ENCODE peak calls at places on chromosomes 5 and 9, in four cellular contexts. I is thoracic aorta, T is substantia nigra, X is cardiac muscle cell. D is an unnamed sample.

GRCh38 chr5:123007292-123007691 is 29.2 kb downstream of the PPIC start:
- DNase-seq in X (peak), I (no peak), T (no peak), D (no peak)

GRCh38 chr5:168364738-168365550 is 73.5 kb downstream of the WWC1 start:
- DNase-seq in I (no peak), X (peak), T (no peak), D (peak)

GRCh38 chr5:71589903-71590302 is 2.8 kb downstream of the MCCC2 start:
- DNase-seq in X (no peak), I (no peak), T (no peak), D (no peak)

GRCh38 chr9:137174722-137175293 is 3.0 kb upstream of the TMEM210 start:
- DNase-seq in T (no peak), X (no peak), I (no peak), D (no peak)

GRCh38 chr9:113633782-113634596 is 170.5 kb downstream of the RGS3 start:
- DNase-seq in I (no peak), T (no peak), X (no peak), D (no peak)

GRCh38 chr5:179530069-179530998 is 20.0 kb upstream of the RUFY1 start:
- DNase-seq in I (no peak), X (peak), T (peak), D (peak)

GRCh38 chr5:175745212-175745611 is 87.3 kb downstream of the HRH2 start:
- DNase-seq in T (no peak), X (no peak), I (no peak), D (no peak)

GRCh38 chr9:74887041-74887980 is at the start of gene TRPM6:
- DNase-seq in T (no peak), X (peak), I (peak), D (peak)

GRCh38 chr5:52801329-52801728 is 13.6 kb downstream of the ITGA1 start:
- DNase-seq in X (peak), T (no peak), I (no peak), D (no peak)

GRCh38 chr9:9790216-9790872 is 822.5 kb downstream of the PTPRD start:
- DNase-seq in X (peak), I (no peak), T (peak), D (no peak)

GRCh38 chr9:137300607-137301085 is 1.4 kb downstream of the NRARP start:
- DNase-seq in I (no peak), X (peak), T (no peak), D (no peak)

GRCh38 chr9:27426717-27427645 is 97.1 kb upstream of the IFNK start:
- DNase-seq in I (no peak), X (peak), T (no peak), D (no peak)
- H3K27ac ChIP-seq in I (no peak), X (no peak), T (peak), D (no peak)

DNA sequence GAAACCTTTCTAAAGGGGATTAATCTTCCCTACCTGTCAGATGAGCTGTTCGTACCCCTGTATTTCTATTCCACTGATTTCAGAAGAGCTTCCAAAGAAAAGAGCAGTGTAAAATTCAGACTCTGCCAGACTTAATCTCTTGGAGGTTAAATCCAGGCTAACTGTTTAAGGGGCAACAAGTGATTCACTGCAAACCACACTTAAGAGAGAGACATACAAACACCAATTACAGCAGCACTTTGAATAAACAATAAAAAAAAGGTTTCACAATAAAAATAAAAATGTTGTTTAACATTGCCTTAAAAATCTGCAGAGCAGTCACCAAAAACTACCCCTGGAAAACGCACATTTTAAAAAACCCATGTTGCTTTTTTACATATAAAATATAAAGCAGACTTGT is 3.2 kb downstream of the ROR2 start:
- DNase-seq in I (no peak), X (no peak), T (no peak), D (no peak)
- H3K27ac ChIP-seq in I (no peak), X (peak), T (no peak), D (no peak)

DNA sequence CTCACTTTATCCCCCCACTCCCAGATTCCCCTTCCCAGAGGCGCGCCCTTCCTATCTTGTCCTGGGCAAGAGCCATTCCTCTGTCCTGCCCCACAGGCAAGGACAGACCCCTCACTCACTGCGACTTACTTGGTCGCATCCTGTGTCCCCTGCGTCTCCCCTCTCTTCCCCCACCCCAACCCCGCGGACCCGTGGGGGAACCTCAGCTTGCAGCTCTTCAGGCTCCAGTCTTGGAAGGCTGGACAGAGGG is 542 bp downstream of the GGTA1 start:
- DNase-seq in X (no peak), I (no peak), T (no peak), D (no peak)
- H3K27ac ChIP-seq in X (no peak), I (peak), T (peak), D (peak)

GRCh38 chr5:36704131-36704530 is 97.7 kb downstream of the SLC1A3 start:
- DNase-seq in X (peak), I (no peak), T (no peak), D (no peak)

GRCh38 chr5:36701085-36701691 is 94.8 kb downstream of the SLC1A3 start:
- DNase-seq in I (no peak), T (no peak), X (peak), D (no peak)

GRCh38 chr5:36698031-36698430 is 91.6 kb downstream of the SLC1A3 start:
- DNase-seq in T (no peak), I (no peak), X (no peak), D (no peak)

GRCh38 chr5:36705055-36705454 is 98.6 kb downstream of the SLC1A3 start:
- DNase-seq in X (peak), I (no peak), T (no peak), D (no peak)

DNA sequence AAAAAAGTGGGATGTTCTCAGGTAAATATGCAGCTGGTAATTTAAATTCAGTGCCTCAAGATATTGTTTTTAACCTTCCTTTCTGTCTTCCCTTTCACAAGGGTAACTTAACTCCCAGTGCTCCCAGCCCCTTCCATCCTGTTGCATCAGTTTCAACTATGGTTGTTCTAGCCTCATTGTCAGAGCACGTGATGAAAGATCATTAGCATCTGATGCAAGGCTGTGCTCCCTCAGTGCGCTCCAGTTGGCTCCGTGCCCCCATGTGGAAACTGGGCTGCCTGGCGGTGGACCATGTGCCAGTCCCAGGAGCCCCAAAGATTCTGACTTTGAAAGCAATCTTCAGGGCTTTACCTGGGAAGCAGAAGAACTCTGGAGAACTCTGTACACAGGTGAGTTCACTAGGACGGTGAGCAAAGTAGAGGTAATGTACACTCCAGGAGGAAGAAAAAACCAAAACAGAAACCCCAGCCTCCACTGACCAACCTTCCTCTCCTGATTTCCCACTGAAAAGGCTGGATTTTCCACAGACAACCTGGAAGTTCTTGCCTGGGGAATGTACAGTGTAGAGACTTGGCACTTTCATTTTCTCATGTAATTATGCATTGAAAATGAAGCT is 96.9 kb downstream of the SLC1A3 start:
- DNase-seq in T (no peak), I (no peak), X (no peak), D (peak)
- H3K27ac ChIP-seq in T (no peak), I (no peak), X (peak), D (no peak)

GRCh38 chr5:177404641-177405134 is 4.2 kb upstream of the PFN3 start:
- DNase-seq in I (no peak), X (no peak), T (no peak), D (no peak)

GRCh38 chr5:177403194-177403825 is 2.8 kb upstream of the PFN3 start:
- DNase-seq in I (no peak), T (no peak), X (peak), D (no peak)

GRCh38 chr5:177399903-177400868 is at the start of gene PFN3:
- DNase-seq in T (no peak), X (no peak), I (no peak), D (no peak)

GRCh38 chr5:177403826-177404640 is 3.6 kb upstream of the PFN3 start:
- DNase-seq in I (peak), X (peak), T (peak), D (peak)

DNA sequence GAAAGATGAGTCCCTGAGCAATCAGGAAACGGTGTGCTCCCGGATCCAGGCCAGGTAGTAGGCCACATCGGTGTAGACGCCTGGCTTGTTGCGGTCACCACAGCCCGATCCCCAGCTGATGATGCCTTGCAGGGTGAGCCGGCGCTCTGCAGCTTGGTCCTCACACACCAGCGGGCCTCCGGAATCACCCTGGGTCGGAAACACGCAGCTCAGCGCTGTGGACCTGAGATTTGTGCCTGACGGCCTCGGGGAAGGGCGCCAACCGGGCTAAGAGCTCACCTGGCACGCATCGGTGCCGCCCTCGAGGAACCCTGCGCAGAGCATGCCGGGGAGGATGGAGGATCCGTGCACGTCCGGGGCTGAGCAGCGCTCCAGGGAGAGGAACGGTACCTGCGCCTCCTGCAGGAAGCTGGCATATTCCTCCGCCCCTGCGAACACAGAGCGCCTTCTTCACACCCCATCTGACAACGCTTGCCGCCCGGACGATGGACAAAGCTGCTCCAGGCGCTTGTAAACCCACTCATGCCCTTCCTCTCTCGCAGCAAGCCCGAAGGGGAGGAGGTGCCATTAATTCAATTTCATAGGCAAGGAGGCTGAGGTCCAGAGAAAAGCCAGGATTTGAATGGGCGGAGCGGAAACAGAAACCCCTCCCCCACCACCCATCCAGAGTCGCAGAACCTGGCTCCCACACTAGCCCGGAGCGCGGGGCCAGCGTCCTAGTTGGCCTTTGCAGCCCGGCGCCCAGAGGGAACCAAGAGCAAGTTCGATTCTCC is 2.0 kb upstream of the PFN3 start:
- DNase-seq in X (peak), T (no peak), I (no peak), D (peak)
- H3K27ac ChIP-seq in X (no peak), T (no peak), I (no peak), D (no peak)

GRCh38 chr9:70080481-70081119 is 37.0 kb downstream of the MAMDC2 start:
- DNase-seq in T (no peak), X (no peak), I (no peak), D (no peak)
- H3K27ac ChIP-seq in T (no peak), X (no peak), I (peak), D (no peak)

DNA sequence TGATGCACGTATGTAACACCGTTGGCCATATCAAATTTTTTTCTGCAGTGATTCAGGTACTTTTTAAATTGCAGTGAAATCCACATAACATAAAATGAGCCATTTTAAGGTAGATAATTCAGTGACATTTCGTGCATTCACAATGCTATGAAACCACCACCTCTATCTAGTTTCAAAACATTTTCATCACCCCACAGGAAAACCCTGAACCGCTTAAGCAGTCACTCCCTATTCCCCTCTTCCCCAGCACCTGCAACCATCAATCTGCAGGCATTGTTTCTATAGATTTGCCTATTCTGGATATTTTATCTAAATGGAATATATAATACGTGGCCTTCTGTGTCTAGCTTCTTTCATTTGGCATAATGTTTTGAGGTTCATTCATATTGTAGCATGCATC is 79.2 kb downstream of the BOD1 start:
- DNase-seq in I (no peak), X (no peak), T (no peak), D (no peak)
- H3K27ac ChIP-seq in I (no peak), X (no peak), T (no peak), D (no peak)

GRCh38 chr5:172760136-172760535 is 10.9 kb downstream of the DUSP1 start:
- DNase-seq in I (no peak), X (no peak), T (no peak), D (no peak)

GRCh38 chr5:172758836-172759149 is 12.2 kb downstream of the DUSP1 start:
- DNase-seq in X (no peak), T (no peak), I (no peak), D (no peak)

GRCh38 chr5:172756764-172757393 is 14.1 kb downstream of the DUSP1 start:
- DNase-seq in I (no peak), X (no peak), T (no peak), D (no peak)

GRCh38 chr5:172757394-172758010 is 13.5 kb downstream of the DUSP1 start:
- DNase-seq in I (no peak), X (no peak), T (no peak), D (no peak)

GRCh38 chr5:172758077-172758835 is 12.7 kb downstream of the DUSP1 start:
- DNase-seq in T (no peak), X (no peak), I (no peak), D (no peak)
- H3K27ac ChIP-seq in T (no peak), X (no peak), I (no peak), D (peak)

GRCh38 chr5:30505014-30505886 is 688.2 kb upstream of the CDH6 start:
- DNase-seq in I (no peak), T (no peak), X (no peak), D (no peak)
- H3K27ac ChIP-seq in I (no peak), T (no peak), X (no peak), D (no peak)

GRCh38 chr5:76580983-76581382 is 42.2 kb downstream of the F2RL2 start:
- DNase-seq in T (no peak), I (no peak), X (no peak), D (no peak)

GRCh38 chr5:76583163-76584047 is 39.8 kb downstream of the F2RL2 start:
- DNase-seq in X (no peak), T (no peak), I (no peak), D (no peak)

GRCh38 chr5:76585783-76586217 is 37.4 kb downstream of the F2RL2 start:
- DNase-seq in I (no peak), X (no peak), T (no peak), D (no peak)

GRCh38 chr5:76579166-76579765 is 43.9 kb downstream of the F2RL2 start:
- DNase-seq in T (no peak), I (no peak), X (no peak), D (no peak)

DNA sequence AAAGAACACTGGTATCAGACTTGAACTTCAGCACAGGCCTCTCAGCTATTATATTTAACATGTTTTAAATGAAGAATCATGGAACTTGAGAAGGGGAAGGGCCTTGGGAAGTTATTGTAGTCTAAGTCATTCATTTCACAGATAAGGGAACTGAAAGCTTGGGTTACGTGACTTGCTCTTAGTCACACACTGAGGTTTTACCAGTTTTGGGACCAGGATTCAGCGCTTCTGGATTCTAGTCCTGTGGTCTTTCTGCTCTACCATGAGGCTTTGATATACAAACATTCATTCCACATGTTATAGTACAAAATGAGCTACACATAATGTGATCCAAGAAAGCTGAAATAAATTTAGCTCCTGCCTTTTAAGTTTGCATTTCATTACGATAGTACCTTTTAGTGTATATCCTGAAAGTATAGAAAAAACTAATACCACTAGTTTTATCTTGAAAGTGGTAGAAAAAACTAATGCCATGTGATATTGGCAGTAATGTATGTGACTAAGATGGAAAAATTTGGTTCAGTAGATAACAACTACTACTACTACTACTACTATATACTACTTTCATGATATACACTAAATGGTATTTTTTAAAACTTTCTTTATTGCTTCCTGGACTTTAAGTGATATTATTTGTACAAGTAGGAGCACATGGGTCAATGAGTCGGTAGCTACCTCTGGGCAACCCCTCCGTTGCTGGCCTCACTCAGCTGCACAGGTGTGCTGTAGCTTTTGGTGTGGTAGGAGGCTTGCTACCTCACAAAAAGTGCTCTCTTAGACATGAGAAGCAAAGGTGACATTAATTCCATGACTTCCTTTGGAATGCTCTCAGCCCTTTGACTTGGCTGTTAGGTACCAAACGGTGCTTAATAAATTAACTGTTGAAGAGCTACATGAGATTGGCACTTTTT is 40.7 kb downstream of the F2RL2 start:
- DNase-seq in T (no peak), I (no peak), X (no peak), D (no peak)
- H3K27ac ChIP-seq in T (no peak), I (no peak), X (no peak), D (no peak)

D was measured in lung.